ENCODE peak calls at places on chromosomes 3 and 15, in six cellular contexts. D, F, L, Q, W and R are unnamed samples.

GRCh38 chr3:2856062-2856792 is 253.9 kb downstream of the IL5RA start:
- DNase-seq in D (no peak), F (no peak), L (no peak), Q (no peak), W (no peak), R (peak)

GRCh38 chr3:51997935-51998596 is 2.4 kb upstream of the RPL29 start:
- DNase-seq in F (no peak), L (no peak), D (no peak), W (no peak), Q (no peak), R (no peak)

GRCh38 chr3:46930176-46930944 is 46.2 kb downstream of the CCDC12 start:
- DNase-seq in F (no peak), D (no peak), W (no peak), Q (no peak), L (no peak), R (no peak)

GRCh38 chr3:196792771-196793170 is 53.1 kb downstream of the PAK2 start:
- DNase-seq in L (no peak), D (peak), W (no peak), F (no peak), Q (no peak), R (no peak)

GRCh38 chr3:161744366-161744765 is 247.8 kb downstream of the OTOL1 start:
- DNase-seq in F (no peak), L (no peak), D (no peak), Q (no peak), W (no peak), R (no peak)

GRCh38 chr3:49701388-49702077 is 12.2 kb downstream of the RNF123 start:
- DNase-seq in F (no peak), Q (no peak), L (peak), W (no peak), D (no peak), R (peak)

GRCh38 chr15:26128611-26129140 is 265.5 kb upstream of the ATP10A start:
- DNase-seq in F (no peak), Q (no peak), W (no peak), L (no peak), D (no peak), R (no peak)

GRCh38 chr15:40065166-40065565 is 26.2 kb upstream of the SRP14 start:
- DNase-seq in D (no peak), F (no peak), L (no peak), Q (no peak), W (no peak), R (no peak)

GRCh38 chr3:127394984-127395662 is 107.3 kb upstream of the PRR20G start:
- DNase-seq in D (no peak), F (no peak), W (no peak), L (no peak), Q (no peak), R (peak)

GRCh38 chr15:67403428-67403827 is 117.5 kb upstream of the C15orf61 start:
- DNase-seq in L (no peak), F (no peak), D (no peak), W (no peak), Q (no peak), R (no peak)

GRCh38 chr3:13895155-13896105 is 15.6 kb upstream of the WNT7A start:
- DNase-seq in Q (peak), D (peak), W (no peak), L (peak), F (peak), R (peak)

GRCh38 chr3:8619548-8619947 is 25.1 kb downstream of the SSUH2 start:
- DNase-seq in Q (no peak), F (no peak), L (no peak), W (no peak), D (peak), R (no peak)

GRCh38 chr15:72758195-72758594 is 25.4 kb downstream of the ADPGK start:
- DNase-seq in L (no peak), W (no peak), F (no peak), Q (no peak), D (peak), R (no peak)

GRCh38 chr3:129195731-129196256 is 12.1 kb upstream of the CNBP start:
- DNase-seq in L (no peak), W (peak), D (peak), Q (no peak), F (no peak), R (no peak)

GRCh38 chr3:50627407-50628051 is 10.6 kb downstream of the MAPKAPK3 start:
- DNase-seq in Q (peak), D (peak), L (peak), W (no peak), F (no peak), R (peak)

GRCh38 chr3:43768594-43768993 is 77.9 kb downstream of the ABHD5 start:
- DNase-seq in W (no peak), L (no peak), Q (no peak), D (peak), F (no peak), R (no peak)

GRCh38 chr3:46019707-46020106 is 7.6 kb downstream of the XCR1 start:
- DNase-seq in F (no peak), L (no peak), D (peak), W (no peak), Q (peak), R (no peak)

GRCh38 chr3:133361435-133361834 is 38.4 kb upstream of the BFSP2 start:
- DNase-seq in D (no peak), W (no peak), F (no peak), Q (no peak), L (no peak), R (no peak)

GRCh38 chr15:90241343-90242192 is 7.6 kb downstream of the GDPGP1 start:
- DNase-seq in L (no peak), F (no peak), D (no peak), W (no peak), Q (no peak), R (no peak)

GRCh38 chr3:173733029-173733652 is 335.6 kb downstream of the NLGN1 start:
- DNase-seq in F (no peak), D (peak), L (no peak), Q (no peak), W (no peak), R (no peak)